ENCODE peak calls at places on chromosomes 13 and 19, in five cellular contexts. B is cardiac muscle cell, J is IMR-90, R is PC-3, G is uterus. A is an unnamed sample. For H3K27me3 and H3K36me3, the result is how much of the 10 kb centered on the place peaks cover.

GRCh38 chr13:112012004-112012704 is 54.8 kb upstream of the SOX1 start:
- DNase-seq in G (no peak), B (no peak), R (no peak), J (no peak), A (peak)

GRCh38 chr19:19280561-19280960 is 7.5 kb upstream of the TM6SF2 start:
- DNase-seq in B (peak), R (no peak), J (peak), G (no peak), A (peak)

GRCh38 chr19:38317104-38317612 is 1.4 kb upstream of the YIF1B start:
- DNase-seq in J (no peak), B (no peak), R (no peak), G (no peak), A (no peak)

GRCh38 chr19:33273881-33274662 is 28.3 kb downstream of the CEBPA start:
- DNase-seq in G (peak), R (peak), B (peak), J (peak), A (no peak)

GRCh38 chr19:38478273-38478971 is 44.9 kb downstream of the RYR1 start:
- DNase-seq in J (no peak), G (no peak), R (peak), B (peak), A (no peak)

GRCh38 chr13:42533336-42533591 is 40.7 kb upstream of the TNFSF11 start:
- DNase-seq in B (no peak), G (no peak), J (no peak), R (no peak), A (no peak)

GRCh38 chr19:33287438-33287837 is 14.9 kb downstream of the CEBPA start:
- DNase-seq in G (no peak), J (no peak), R (no peak), B (no peak), A (no peak)

GRCh38 chr19:51094696-51095279 is 12.1 kb upstream of the KLK14 start:
- DNase-seq in J (no peak), G (no peak), B (peak), R (peak), A (peak)

GRCh38 chr13:40272776-40273139 is 393.7 kb downstream of the FOXO1 start:
- DNase-seq in G (peak), J (peak), R (peak), B (peak), A (no peak)

GRCh38 chr19:30317403-30317802 is 54.8 kb upstream of the ZNF536 start:
- DNase-seq in J (no peak), G (no peak), B (no peak), R (no peak), A (no peak)

GRCh38 chr13:21949818-21950429 is 279.1 kb downstream of the FGF9 start:
- DNase-seq in B (no peak), R (no peak), G (no peak), J (peak), A (no peak)

GRCh38 chr19:38952395-38953165 is 21.8 kb downstream of the MRPS12 start:
- DNase-seq in J (peak), R (peak), B (peak), G (no peak), A (peak)

GRCh38 chr19:4519521-4520277 is 1.4 kb upstream of the PLIN4 start:
- DNase-seq in B (peak), R (no peak), G (peak), J (no peak), A (no peak)

GRCh38 chr13:74288361-74288911 is 154.2 kb upstream of the KLF12 start:
- DNase-seq in B (no peak), G (peak), R (no peak), J (no peak), A (no peak)

GRCh38 chr13:106096661-106097092 is 438.8 kb downstream of the EFNB2 start:
- DNase-seq in J (no peak), B (no peak), R (peak), G (no peak), A (no peak)

GRCh38 chr13:41652735-41653361 is 195.5 kb downstream of the RGCC start:
- DNase-seq in J (peak), B (peak), G (peak), R (peak), A (peak)

GRCh38 chr19:31349160-31349881 is at the start of gene TSHZ3:
- DNase-seq in R (peak), J (peak), B (peak), G (peak), A (peak)

GRCh38 chr13:84645196-84646071 is 763.2 kb upstream of the SLITRK1 start:
- DNase-seq in B (no peak), R (no peak), G (no peak), J (peak), A (no peak)

GRCh38 chr19:2495130-2495641 is 19.3 kb downstream of the GADD45B start:
- DNase-seq in B (peak), G (peak), R (peak), J (peak), A (peak)

GRCh38 chr13:51148952-51149573 is 38.0 kb upstream of the C13orf42 start:
- DNase-seq in G (peak), R (peak), B (peak), J (peak), A (peak)

GRCh38 chr19:18160792-18161690 is 8.1 kb downstream of the PIK3R2 start:
- DNase-seq in B (peak), G (peak), R (peak), J (peak), A (peak)
- H3K4me3 ChIP-seq in B (no peak), G (peak), R (no peak), J (peak), A (peak)

GRCh38 chr19:46646402-46646801 is 10.4 kb upstream of the GNG8 start:
- DNase-seq in G (no peak), R (no peak), J (no peak), B (no peak), A (no peak)
- H3K27me3 ChIP-seq in G (under half), R (under half), J (under half), B (under half), A (half or more)

DNA sequence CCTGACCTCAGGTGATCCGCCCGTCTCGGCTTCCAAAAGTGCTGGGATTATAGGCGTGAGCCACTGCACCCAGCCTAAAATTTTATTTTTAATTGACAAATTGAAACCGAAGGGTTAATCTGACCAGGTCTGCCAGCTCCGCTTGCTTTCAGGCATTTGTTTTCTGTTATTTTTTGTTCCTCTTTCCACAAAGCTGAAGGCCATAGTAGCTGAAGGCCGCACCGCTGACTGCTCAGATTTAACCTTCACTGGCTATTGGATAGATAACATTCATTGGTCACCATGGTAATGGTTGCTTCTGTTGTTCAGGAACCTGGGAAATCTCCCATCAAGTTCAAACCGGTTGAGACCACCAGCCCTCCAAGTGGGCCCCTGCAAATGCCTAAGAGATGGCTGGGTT is 124.5 kb upstream of the USP29 start:
- DNase-seq in R (no peak), J (no peak), G (no peak), B (no peak), A (no peak)
- H3K36me3 ChIP-seq in R (under half), J (under half), G (under half), B (under half), A (under half)

DNA sequence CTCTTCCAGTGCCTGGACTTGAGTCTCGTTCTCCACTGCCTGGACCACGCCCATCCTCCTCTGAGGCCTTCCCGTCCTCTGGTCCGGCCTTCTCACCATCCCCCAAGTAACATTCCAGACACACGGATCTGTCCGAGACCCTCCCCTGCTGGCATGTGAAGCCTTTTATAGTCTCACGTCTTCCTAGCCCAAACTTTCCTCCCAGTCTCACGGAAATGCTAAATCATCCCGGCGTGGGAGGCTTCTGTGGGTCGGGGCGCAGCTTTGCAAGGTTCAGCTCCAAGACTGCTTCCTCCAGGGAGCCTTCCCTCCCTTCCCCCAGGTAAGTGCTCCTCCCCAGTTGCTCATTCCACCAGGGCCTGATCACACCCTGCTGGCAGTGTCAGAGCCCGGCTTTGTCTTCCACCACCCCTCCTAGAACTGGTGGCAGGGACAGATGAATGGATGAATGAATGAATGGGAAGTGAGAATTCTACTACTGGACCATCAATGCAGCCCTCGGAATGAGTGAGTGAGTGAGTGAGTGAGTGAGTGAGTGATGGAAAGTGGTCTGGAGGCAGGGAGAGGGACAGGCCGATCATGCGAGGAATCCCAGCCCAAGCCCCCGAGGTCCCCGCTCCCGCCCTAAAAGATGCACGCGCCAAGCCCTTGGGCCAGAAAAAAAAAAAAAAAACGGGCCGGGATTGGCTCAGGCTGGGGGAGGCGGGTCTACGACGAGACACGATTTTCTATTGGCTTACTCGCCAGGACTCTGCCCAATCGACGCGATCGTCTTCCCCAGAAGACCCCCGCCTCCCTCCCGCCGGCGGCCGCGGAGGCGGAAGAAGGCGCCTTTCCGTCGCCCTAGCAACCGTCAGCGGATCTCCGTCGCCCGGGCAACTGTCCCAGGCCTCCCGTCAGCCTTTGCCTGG is 9.3 kb downstream of the EPHX3 start:
- DNase-seq in J (peak), R (peak), G (peak), B (peak), A (peak)
- H3K4me3 ChIP-seq in J (peak), R (peak), G (peak), B (peak), A (peak)

DNA sequence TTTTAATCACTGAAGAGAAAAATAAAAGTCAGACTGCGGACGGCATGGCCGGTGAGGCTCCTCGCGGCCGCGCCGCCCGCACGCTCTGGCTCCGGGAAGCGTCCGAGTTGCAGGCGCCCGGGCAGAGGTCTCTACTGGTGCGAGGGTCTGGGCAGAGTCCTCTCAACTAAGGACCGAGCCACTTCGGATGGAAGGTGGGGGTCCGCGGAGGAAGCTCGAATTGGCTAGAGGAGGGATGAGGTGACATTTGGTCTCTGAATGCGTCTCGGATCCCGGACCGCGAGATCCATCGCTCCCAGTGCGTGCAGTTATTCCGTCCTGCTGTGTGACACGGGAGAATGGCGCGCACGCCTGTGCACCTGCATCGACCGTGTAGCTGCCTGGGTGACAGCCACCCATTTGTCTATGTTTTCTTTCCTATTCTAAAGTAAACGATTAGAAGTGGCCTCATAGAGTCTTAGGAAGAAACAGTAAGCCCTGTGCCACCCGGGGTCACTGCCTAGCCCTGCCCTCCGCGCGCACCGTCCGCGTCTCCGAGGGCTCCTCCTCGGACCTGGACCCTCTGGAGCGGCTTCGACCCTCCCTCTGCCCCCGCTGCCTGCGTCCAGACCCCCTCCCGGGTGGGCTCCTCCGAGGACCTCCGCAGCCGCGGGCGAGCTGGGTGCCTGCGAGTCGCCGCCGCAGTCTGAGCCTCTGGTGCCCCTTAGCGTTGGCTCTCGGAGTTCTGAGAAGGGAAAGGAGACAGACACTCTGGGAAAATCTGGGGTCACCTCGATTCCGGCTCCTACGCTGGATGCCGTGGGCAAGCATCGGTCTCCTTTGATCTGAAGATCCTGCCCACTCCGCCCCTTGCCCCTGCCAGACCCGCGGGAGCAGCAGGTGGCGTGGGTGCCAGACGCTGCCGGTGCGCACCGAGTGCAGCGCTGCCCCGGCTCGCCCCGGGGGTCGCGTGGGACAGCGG is 347.4 kb downstream of the LIG4 start:
- DNase-seq in R (peak), B (peak), G (no peak), J (peak), A (peak)
- H3K27me3 ChIP-seq in R (under half), B (under half), G (under half), J (under half), A (under half)

GRCh38 chr19:10327793-10328192 is 5.5 kb downstream of the RAVER1 start:
- DNase-seq in B (no peak), G (no peak), J (no peak), R (no peak), A (no peak)

GRCh38 chr19:10328558-10329429 is 4.5 kb downstream of the RAVER1 start:
- DNase-seq in R (no peak), J (no peak), B (no peak), G (no peak), A (peak)

GRCh38 chr19:10332965-10333757 is at the start of gene RAVER1:
- DNase-seq in G (peak), R (peak), B (peak), J (peak), A (peak)

GRCh38 chr19:10332158-10332964 is 968 bp downstream of the RAVER1 start:
- DNase-seq in B (no peak), G (no peak), J (no peak), R (no peak), A (peak)

DNA sequence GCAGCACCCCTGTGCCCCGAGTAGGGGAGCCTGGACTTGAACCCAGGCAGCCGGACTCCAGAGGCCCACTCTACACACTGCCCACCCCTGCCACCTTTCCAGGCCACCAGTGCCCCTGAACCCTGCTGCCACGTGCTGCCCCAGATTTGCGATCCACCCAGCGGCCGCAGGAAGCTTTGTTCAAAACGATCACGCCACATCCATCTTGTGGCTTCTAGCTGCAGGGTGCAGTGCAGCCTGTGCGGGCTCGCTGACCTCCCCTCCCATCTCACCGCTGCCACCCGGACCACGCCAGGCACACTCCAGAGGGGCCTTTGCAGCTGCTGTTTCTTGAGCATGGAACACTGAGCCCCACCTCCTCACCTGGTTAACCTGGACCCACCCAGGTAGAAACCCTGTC is 3.8 kb downstream of the RAVER1 start:
- DNase-seq in B (no peak), R (no peak), G (no peak), J (no peak), A (peak)
- H3K36me3 ChIP-seq in B (under half), R (under half), G (under half), J (half or more), A (under half)

A was measured in H7.